ENCODE peak calls at places on chromosome 4, in four cellular contexts. One of them, this sample, is unnamed.

GRCh38 chr4:143140696-143141095 is 44.0 kb upstream of the USP38 start:
- DNase-seq in GM12878: no peak
- DNase-seq in AG04450: no peak
- DNase-seq in HFFc6: no peak
- DNase-seq in this sample: no peak

GRCh38 chr4:100649478-100649877 is 131.7 kb upstream of the EMCN start:
- DNase-seq in GM12878: no peak
- DNase-seq in AG04450: no peak
- DNase-seq in HFFc6: no peak
- DNase-seq in this sample: no peak

GRCh38 chr4:42397256-42397634 is at the start of gene SHISA3:
- DNase-seq in GM12878: no peak
- DNase-seq in AG04450: no peak
- DNase-seq in HFFc6: no peak
- DNase-seq in this sample: peak; percentile 40

GRCh38 chr4:48290146-48290772 is 20.6 kb upstream of the TEC start:
- DNase-seq in GM12878: no peak
- DNase-seq in AG04450: no peak
- DNase-seq in HFFc6: no peak
- DNase-seq in this sample: peak; percentile 52

GRCh38 chr4:181756451-181756850 is 486.8 kb upstream of the TENM3 start:
- DNase-seq in GM12878: no peak
- DNase-seq in AG04450: no peak
- DNase-seq in HFFc6: no peak
- DNase-seq in this sample: no peak

GRCh38 chr4:79650794-79651431 is 242.9 kb upstream of the GK2 start:
- DNase-seq in GM12878: no peak
- DNase-seq in AG04450: peak; percentile 61
- DNase-seq in HFFc6: no peak
- DNase-seq in this sample: no peak

GRCh38 chr4:57265831-57266582 is 155.8 kb upstream of the IGFBP7 start:
- DNase-seq in GM12878: no peak
- DNase-seq in AG04450: no peak
- DNase-seq in HFFc6: no peak
- DNase-seq in this sample: peak; percentile 26

GRCh38 chr4:112735474-112735951 is 98.6 kb downstream of the LARP7 start:
- DNase-seq in GM12878: peak; percentile 69
- DNase-seq in AG04450: no peak
- DNase-seq in HFFc6: no peak
- DNase-seq in this sample: no peak

GRCh38 chr4:147160908-147161513 is 215.3 kb upstream of the TTC29 start:
- DNase-seq in GM12878: no peak
- DNase-seq in AG04450: peak; percentile 16
- DNase-seq in HFFc6: peak; percentile 45
- DNase-seq in this sample: peak; percentile 25

GRCh38 chr4:120331486-120332281 is 265.0 kb upstream of the MAD2L1 start:
- DNase-seq in GM12878: no peak
- DNase-seq in AG04450: no peak
- DNase-seq in HFFc6: no peak
- DNase-seq in this sample: no peak

GRCh38 chr4:172709376-172709775 is 459.2 kb upstream of the GALNT7 start:
- DNase-seq in GM12878: no peak
- DNase-seq in AG04450: no peak
- DNase-seq in HFFc6: no peak
- DNase-seq in this sample: no peak

GRCh38 chr4:54067163-54067562 is 2.8 kb upstream of the CHIC2 start:
- DNase-seq in GM12878: no peak
- DNase-seq in AG04450: no peak
- DNase-seq in HFFc6: peak; percentile 69
- DNase-seq in this sample: peak; percentile 9

GRCh38 chr4:33722800-33723511 is 2521.4 kb downstream of the ARAP2 start:
- DNase-seq in GM12878: no peak
- DNase-seq in AG04450: no peak
- DNase-seq in HFFc6: peak; percentile 22
- DNase-seq in this sample: no peak

GRCh38 chr4:47882228-47882627 is 32.2 kb downstream of the NFXL1 start:
- DNase-seq in GM12878: no peak
- DNase-seq in AG04450: no peak
- DNase-seq in HFFc6: no peak
- DNase-seq in this sample: no peak

GRCh38 chr4:86508436-86508835 is 85.7 kb upstream of the PTPN13 start:
- DNase-seq in GM12878: no peak
- DNase-seq in AG04450: peak; percentile 30
- DNase-seq in HFFc6: peak; percentile 73
- DNase-seq in this sample: no peak

GRCh38 chr4:101670370-101670769 is 120.2 kb upstream of the BANK1 start:
- DNase-seq in GM12878: no peak
- DNase-seq in AG04450: no peak
- DNase-seq in HFFc6: no peak
- DNase-seq in this sample: no peak

GRCh38 chr4:79652232-79652631 is 244.2 kb upstream of the GK2 start:
- DNase-seq in GM12878: no peak
- DNase-seq in AG04450: peak; percentile 46
- DNase-seq in HFFc6: no peak
- DNase-seq in this sample: no peak

GRCh38 chr4:160180206-160180605 is 1077.3 kb downstream of the RAPGEF2 start:
- DNase-seq in GM12878: no peak
- DNase-seq in AG04450: no peak
- DNase-seq in HFFc6: no peak
- DNase-seq in this sample: no peak

GRCh38 chr4:129092636-129093172 is 635 bp downstream of the SCLT1 start:
- DNase-seq in GM12878: no peak
- DNase-seq in AG04450: no peak
- DNase-seq in HFFc6: no peak
- DNase-seq in this sample: no peak

GRCh38 chr4:13933163-13933562 is 305.6 kb upstream of the BOD1L1 start:
- DNase-seq in GM12878: no peak
- DNase-seq in AG04450: no peak
- DNase-seq in HFFc6: peak; percentile 61
- DNase-seq in this sample: no peak
- TF ChIP-seq CTCF in GM12878: no peak
- TF ChIP-seq CTCF in AG04450: peak; percentile 23
- TF ChIP-seq CTCF in HFFc6: peak; percentile 68
- TF ChIP-seq CTCF in this sample: no peak

DNA sequence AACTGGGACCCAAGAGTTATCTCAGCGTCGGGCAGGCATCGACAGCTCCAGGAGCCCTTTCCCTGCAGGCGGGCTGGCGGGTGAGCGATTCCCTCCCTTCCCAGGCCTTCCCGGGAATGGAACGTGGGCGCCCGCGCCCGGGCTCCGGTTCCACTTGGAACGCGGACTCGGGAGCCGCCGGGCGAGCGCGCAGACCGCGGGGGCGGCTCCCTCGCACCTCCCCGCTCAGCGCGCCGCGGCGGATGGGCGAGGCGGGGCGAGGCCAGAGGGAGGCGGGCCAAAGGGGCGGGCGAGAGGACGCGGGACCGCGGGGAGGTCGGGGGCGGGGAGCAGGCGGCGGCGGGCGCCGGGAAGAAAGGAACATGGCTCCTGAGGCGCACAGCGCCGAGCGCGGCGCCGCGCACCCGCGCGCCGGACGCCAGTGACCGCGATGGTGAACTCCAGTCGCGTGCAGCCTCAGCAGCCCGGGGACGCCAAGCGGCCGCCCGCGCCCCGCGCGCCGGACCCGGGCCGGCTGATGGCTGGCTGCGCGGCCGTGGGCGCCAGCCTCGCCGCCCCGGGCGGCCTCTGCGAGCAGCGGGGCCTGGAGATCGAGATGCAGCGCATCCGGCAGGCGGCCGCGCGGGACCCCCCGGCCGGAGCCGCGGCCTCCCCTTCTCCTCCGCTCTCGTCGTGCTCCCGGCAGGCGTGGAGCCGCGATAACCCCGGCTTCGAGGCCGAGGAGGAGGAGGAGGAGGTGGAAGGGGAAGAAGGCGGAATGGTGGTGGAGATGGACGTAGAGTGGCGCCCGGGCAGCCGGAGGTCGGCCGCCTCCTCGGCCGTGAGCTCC is at the start of gene PKD2:
- DNase-seq in GM12878: no peak
- DNase-seq in AG04450: no peak
- DNase-seq in HFFc6: peak; percentile 66
- DNase-seq in this sample: peak; percentile 72
- TF ChIP-seq CTCF in GM12878: no peak
- TF ChIP-seq CTCF in AG04450: no peak
- TF ChIP-seq CTCF in HFFc6: no peak
- TF ChIP-seq CTCF in this sample: no peak

DNA sequence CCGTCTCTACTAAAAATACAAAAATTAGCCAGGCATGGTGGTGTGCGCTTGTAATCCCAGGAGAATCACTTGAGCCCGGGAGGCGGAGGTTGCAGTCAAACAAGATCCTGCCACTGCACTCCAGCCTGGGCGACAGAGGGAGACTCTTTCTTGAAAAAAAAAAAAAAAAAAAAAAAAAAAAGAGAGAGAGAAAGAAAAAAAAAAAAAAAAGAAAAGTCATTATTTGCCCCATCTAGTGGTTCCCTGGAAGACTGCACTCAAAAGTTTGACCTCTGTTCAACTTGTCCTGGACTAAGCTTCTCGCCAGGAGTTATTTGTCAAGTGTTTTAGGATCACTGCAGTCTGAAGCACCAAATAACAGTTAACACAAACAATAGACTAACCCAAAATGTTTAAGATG is 45.3 kb upstream of the KCTD8 start:
- DNase-seq in GM12878: no peak
- DNase-seq in AG04450: no peak
- DNase-seq in HFFc6: no peak
- DNase-seq in this sample: no peak
- TF ChIP-seq CTCF in GM12878: peak; percentile 45
- TF ChIP-seq CTCF in AG04450: peak; percentile 36
- TF ChIP-seq CTCF in HFFc6: peak; percentile 69
- TF ChIP-seq CTCF in this sample: peak; percentile 64

GRCh38 chr4:2172627-2173231 is 69.2 kb downstream of the HAUS3 start:
- DNase-seq in GM12878: no peak
- DNase-seq in AG04450: no peak
- DNase-seq in HFFc6: no peak
- DNase-seq in this sample: no peak

GRCh38 chr4:2172161-2172560 is 69.8 kb downstream of the HAUS3 start:
- DNase-seq in GM12878: no peak
- DNase-seq in AG04450: no peak
- DNase-seq in HFFc6: no peak
- DNase-seq in this sample: no peak

GRCh38 chr4:2166253-2166652 is 75.7 kb downstream of the HAUS3 start:
- DNase-seq in GM12878: no peak
- DNase-seq in AG04450: no peak
- DNase-seq in HFFc6: no peak
- DNase-seq in this sample: no peak

GRCh38 chr4:2165391-2165790 is 76.5 kb downstream of the HAUS3 start:
- DNase-seq in GM12878: no peak
- DNase-seq in AG04450: no peak
- DNase-seq in HFFc6: no peak
- DNase-seq in this sample: no peak

GRCh38 chr4:2168469-2169319 is 73.2 kb downstream of the HAUS3 start:
- DNase-seq in GM12878: no peak
- DNase-seq in AG04450: no peak
- DNase-seq in HFFc6: no peak
- DNase-seq in this sample: no peak
- TF ChIP-seq CTCF in GM12878: no peak
- TF ChIP-seq CTCF in AG04450: no peak
- TF ChIP-seq CTCF in HFFc6: no peak
- TF ChIP-seq CTCF in this sample: no peak

GRCh38 chr4:32003548-32003947 is 1283.4 kb downstream of the PCDH7 start:
- DNase-seq in GM12878: no peak
- DNase-seq in AG04450: no peak
- DNase-seq in HFFc6: no peak
- DNase-seq in this sample: no peak
- TF ChIP-seq CTCF in GM12878: no peak
- TF ChIP-seq CTCF in AG04450: no peak
- TF ChIP-seq CTCF in HFFc6: no peak
- TF ChIP-seq CTCF in this sample: no peak

GRCh38 chr4:153160856-153161598 is 43.2 kb upstream of the TRIM2 start:
- DNase-seq in GM12878: no peak
- DNase-seq in AG04450: no peak
- DNase-seq in HFFc6: no peak
- DNase-seq in this sample: no peak
- TF ChIP-seq CTCF in GM12878: no peak
- TF ChIP-seq CTCF in AG04450: no peak
- TF ChIP-seq CTCF in HFFc6: no peak
- TF ChIP-seq CTCF in this sample: no peak

GRCh38 chr4:1726146-1726934 is 5.0 kb downstream of the TACC3 start:
- DNase-seq in GM12878: peak; percentile 45
- DNase-seq in AG04450: peak; percentile 43
- DNase-seq in HFFc6: peak; percentile 72
- DNase-seq in this sample: peak; percentile 96
- TF ChIP-seq CTCF in GM12878: peak; percentile 100
- TF ChIP-seq CTCF in AG04450: peak; percentile 98
- TF ChIP-seq CTCF in HFFc6: peak; percentile 99
- TF ChIP-seq CTCF in this sample: peak; percentile 99

GRCh38 chr4:178136736-178137345 is 694.6 kb upstream of the AGA start:
- DNase-seq in GM12878: no peak
- DNase-seq in AG04450: no peak
- DNase-seq in HFFc6: no peak
- DNase-seq in this sample: no peak

GRCh38 chr4:178140326-178140915 is 698.2 kb upstream of the AGA start:
- DNase-seq in GM12878: no peak
- DNase-seq in AG04450: no peak
- DNase-seq in HFFc6: no peak
- DNase-seq in this sample: no peak

GRCh38 chr4:178138491-178138890 is 696.3 kb upstream of the AGA start:
- DNase-seq in GM12878: no peak
- DNase-seq in AG04450: no peak
- DNase-seq in HFFc6: no peak
- DNase-seq in this sample: no peak

GRCh38 chr4:178142724-178143123 is 700.5 kb upstream of the AGA start:
- DNase-seq in GM12878: no peak
- DNase-seq in AG04450: no peak
- DNase-seq in HFFc6: no peak
- DNase-seq in this sample: no peak

DNA sequence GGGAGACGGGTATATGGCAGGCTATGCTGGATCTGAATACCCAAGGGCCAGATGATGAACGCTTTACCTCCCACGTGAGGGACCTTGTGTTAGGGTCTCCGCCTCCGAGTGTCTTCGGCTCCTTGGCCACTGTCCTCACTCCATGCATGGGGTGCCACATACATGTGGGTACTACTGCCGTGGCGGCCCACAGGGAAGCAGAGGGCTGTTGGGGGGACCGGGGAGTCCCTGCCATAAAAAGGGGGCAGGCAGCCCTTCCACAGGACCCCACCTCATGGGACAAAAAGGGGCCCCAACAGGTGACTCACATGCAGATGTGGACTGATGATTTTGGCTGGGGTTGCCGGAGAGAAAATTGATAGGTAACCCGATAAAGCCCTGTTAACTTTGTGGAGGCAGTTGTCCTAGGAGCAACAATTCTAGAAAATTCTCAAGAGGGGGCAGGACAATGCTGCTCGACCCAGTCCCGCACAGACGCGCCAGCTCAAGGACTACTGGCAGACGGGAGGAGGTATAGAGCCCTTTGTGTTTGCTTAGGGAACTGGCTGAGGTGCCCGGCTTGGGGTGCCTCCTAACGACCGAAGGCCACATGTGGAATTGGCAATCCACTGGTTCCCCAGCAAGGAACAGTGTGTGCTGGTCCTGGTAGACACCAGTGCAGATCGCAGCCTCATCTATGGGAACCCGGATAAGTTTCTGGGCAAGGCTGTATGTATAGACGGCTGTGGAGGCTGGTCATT is 695.7 kb upstream of the AGA start:
- DNase-seq in GM12878: no peak
- DNase-seq in AG04450: no peak
- DNase-seq in HFFc6: no peak
- DNase-seq in this sample: no peak
- TF ChIP-seq CTCF in GM12878: no peak
- TF ChIP-seq CTCF in AG04450: no peak
- TF ChIP-seq CTCF in HFFc6: no peak
- TF ChIP-seq CTCF in this sample: no peak

GRCh38 chr4:184389978-184390518 is 84.3 kb downstream of the IRF2 start:
- DNase-seq in GM12878: no peak
- DNase-seq in AG04450: no peak
- DNase-seq in HFFc6: no peak
- DNase-seq in this sample: no peak
- TF ChIP-seq CTCF in GM12878: no peak
- TF ChIP-seq CTCF in AG04450: no peak
- TF ChIP-seq CTCF in HFFc6: no peak
- TF ChIP-seq CTCF in this sample: no peak

This sample was measured in endothelial cell.